ENCODE peak calls at places on chromosomes 4 and X, in five cellular contexts. One of them, this sample, is unnamed.
A peak's percentile ranks its signal among the peaks of the same experiment; 100 is the strongest.

GRCh38 chrX:276588-277171 is 4.5 kb upstream of the PLCXD1 start:
- DNase-seq in cardiac fibroblast: peak; percentile 39
- DNase-seq in OCI-LY7: no peak
- DNase-seq in CD4-positive, alpha-beta T cell: no peak
- DNase-seq in neural crest cell: no peak
- DNase-seq in this sample: peak; percentile 65

GRCh38 chr4:30948653-30949052 is 228.5 kb downstream of the PCDH7 start:
- DNase-seq in cardiac fibroblast: peak; percentile 69
- DNase-seq in OCI-LY7: no peak
- DNase-seq in CD4-positive, alpha-beta T cell: no peak
- DNase-seq in neural crest cell: no peak
- DNase-seq in this sample: no peak

GRCh38 chrX:116436358-116436816 is at the start of gene SLC6A14:
- DNase-seq in cardiac fibroblast: no peak
- DNase-seq in OCI-LY7: no peak
- DNase-seq in CD4-positive, alpha-beta T cell: no peak
- DNase-seq in neural crest cell: no peak
- DNase-seq in this sample: no peak

GRCh38 chr4:76562161-76562560 is 127.1 kb downstream of the SHROOM3 start:
- DNase-seq in cardiac fibroblast: peak; percentile 41
- DNase-seq in OCI-LY7: no peak
- DNase-seq in CD4-positive, alpha-beta T cell: no peak
- DNase-seq in neural crest cell: no peak
- DNase-seq in this sample: no peak

GRCh38 chr4:83378426-83378825 is 43.8 kb upstream of the HPSE start:
- DNase-seq in cardiac fibroblast: no peak
- DNase-seq in OCI-LY7: peak; percentile 84
- DNase-seq in CD4-positive, alpha-beta T cell: no peak
- DNase-seq in neural crest cell: no peak
- DNase-seq in this sample: no peak

GRCh38 chrX:65985922-65986588 is 53.8 kb downstream of the VSIG4 start:
- DNase-seq in cardiac fibroblast: peak; percentile 64
- DNase-seq in OCI-LY7: peak; percentile 67
- DNase-seq in CD4-positive, alpha-beta T cell: peak; percentile 11
- DNase-seq in neural crest cell: no peak
- DNase-seq in this sample: no peak

GRCh38 chr4:185238750-185239149 is 29.4 kb downstream of the SNX25 start:
- DNase-seq in cardiac fibroblast: no peak
- DNase-seq in OCI-LY7: no peak
- DNase-seq in CD4-positive, alpha-beta T cell: no peak
- DNase-seq in neural crest cell: no peak
- DNase-seq in this sample: no peak

GRCh38 chr4:118206627-118207026 is 146.2 kb downstream of the PRSS12 start:
- DNase-seq in cardiac fibroblast: peak; percentile 0
- DNase-seq in OCI-LY7: no peak
- DNase-seq in CD4-positive, alpha-beta T cell: no peak
- DNase-seq in neural crest cell: no peak
- DNase-seq in this sample: no peak

GRCh38 chrX:50098241-50098640 is 102.6 kb downstream of the AKAP4 start:
- DNase-seq in cardiac fibroblast: no peak
- DNase-seq in OCI-LY7: no peak
- DNase-seq in CD4-positive, alpha-beta T cell: no peak
- DNase-seq in neural crest cell: no peak
- DNase-seq in this sample: no peak

GRCh38 chr4:86834901-86835300 is 14.3 kb downstream of the SLC10A6 start:
- DNase-seq in cardiac fibroblast: peak; percentile 16
- DNase-seq in OCI-LY7: no peak
- DNase-seq in CD4-positive, alpha-beta T cell: no peak
- DNase-seq in neural crest cell: no peak
- DNase-seq in this sample: no peak

GRCh38 chr4:7539659-7540058 is 104.9 kb upstream of the PSAPL1 start:
- DNase-seq in cardiac fibroblast: no peak
- DNase-seq in OCI-LY7: peak; percentile 99
- DNase-seq in CD4-positive, alpha-beta T cell: peak; percentile 8
- DNase-seq in neural crest cell: peak; percentile 7
- DNase-seq in this sample: peak; percentile 80

GRCh38 chrX:17038277-17038676 is 91.8 kb downstream of the REPS2 start:
- DNase-seq in cardiac fibroblast: no peak
- DNase-seq in OCI-LY7: no peak
- DNase-seq in CD4-positive, alpha-beta T cell: no peak
- DNase-seq in neural crest cell: no peak
- DNase-seq in this sample: no peak

GRCh38 chr4:77877771-77878170 is 15.1 kb downstream of the MRPL1 start:
- DNase-seq in cardiac fibroblast: no peak
- DNase-seq in OCI-LY7: no peak
- DNase-seq in CD4-positive, alpha-beta T cell: no peak
- DNase-seq in neural crest cell: no peak
- DNase-seq in this sample: no peak

GRCh38 chr4:78293348-78293747 is 236.2 kb downstream of the FRAS1 start:
- DNase-seq in cardiac fibroblast: peak; percentile 70
- DNase-seq in OCI-LY7: no peak
- DNase-seq in CD4-positive, alpha-beta T cell: no peak
- DNase-seq in neural crest cell: no peak
- DNase-seq in this sample: no peak

GRCh38 chr4:113433116-113433515 is 328.4 kb downstream of the CAMK2D start:
- DNase-seq in cardiac fibroblast: no peak
- DNase-seq in OCI-LY7: no peak
- DNase-seq in CD4-positive, alpha-beta T cell: no peak
- DNase-seq in neural crest cell: no peak
- DNase-seq in this sample: no peak

GRCh38 chrX:78124304-78124703 is 15.1 kb downstream of the TAF9B start:
- DNase-seq in cardiac fibroblast: peak; percentile 9
- DNase-seq in OCI-LY7: no peak
- DNase-seq in CD4-positive, alpha-beta T cell: no peak
- DNase-seq in neural crest cell: no peak
- DNase-seq in this sample: no peak

GRCh38 chrX:120463241-120463640 is 5.9 kb downstream of the LAMP2 start:
- DNase-seq in cardiac fibroblast: peak; percentile 82
- DNase-seq in OCI-LY7: no peak
- DNase-seq in CD4-positive, alpha-beta T cell: no peak
- DNase-seq in neural crest cell: no peak
- DNase-seq in this sample: no peak

GRCh38 chr4:66633472-66633871 is 911.8 kb downstream of the CENPC start:
- DNase-seq in cardiac fibroblast: peak; percentile 13
- DNase-seq in OCI-LY7: no peak
- DNase-seq in CD4-positive, alpha-beta T cell: no peak
- DNase-seq in neural crest cell: no peak
- DNase-seq in this sample: no peak

GRCh38 chr4:170214101-170214500 is 124.3 kb upstream of the AADAT start:
- DNase-seq in cardiac fibroblast: no peak
- DNase-seq in OCI-LY7: no peak
- DNase-seq in CD4-positive, alpha-beta T cell: no peak
- DNase-seq in neural crest cell: no peak
- DNase-seq in this sample: no peak

GRCh38 chr4:186297013-186297645 is 31.1 kb downstream of the F11 start:
- DNase-seq in cardiac fibroblast: peak; percentile 75
- DNase-seq in OCI-LY7: peak; percentile 30
- DNase-seq in CD4-positive, alpha-beta T cell: no peak
- DNase-seq in neural crest cell: no peak
- DNase-seq in this sample: no peak

GRCh38 chr4:163161536-163162205 is 5.0 kb downstream of the NAF1 start:
- DNase-seq in cardiac fibroblast: peak; percentile 55
- DNase-seq in OCI-LY7: no peak
- DNase-seq in CD4-positive, alpha-beta T cell: no peak
- DNase-seq in neural crest cell: no peak
- DNase-seq in this sample: no peak

GRCh38 chrX:154409222-154409871 is at the start of gene DNASE1L1:
- DNase-seq in cardiac fibroblast: peak; percentile 92
- DNase-seq in OCI-LY7: no peak
- DNase-seq in CD4-positive, alpha-beta T cell: no peak
- DNase-seq in neural crest cell: no peak
- DNase-seq in this sample: peak; percentile 97

GRCh38 chrX:3518870-3519269 is 172.4 kb upstream of the MXRA5 start:
- DNase-seq in cardiac fibroblast: peak; percentile 83
- DNase-seq in OCI-LY7: no peak
- DNase-seq in CD4-positive, alpha-beta T cell: no peak
- DNase-seq in neural crest cell: no peak
- DNase-seq in this sample: no peak

GRCh38 chr4:87081826-87082225 is 138.6 kb downstream of the KLHL8 start:
- DNase-seq in cardiac fibroblast: no peak
- DNase-seq in OCI-LY7: no peak
- DNase-seq in CD4-positive, alpha-beta T cell: no peak
- DNase-seq in neural crest cell: no peak
- DNase-seq in this sample: no peak

GRCh38 chrX:139120760-139121159 is 409.2 kb upstream of the FGF13 start:
- DNase-seq in cardiac fibroblast: no peak
- DNase-seq in OCI-LY7: no peak
- DNase-seq in CD4-positive, alpha-beta T cell: no peak
- DNase-seq in neural crest cell: no peak
- DNase-seq in this sample: no peak

GRCh38 chr4:188218392-188218791 is 79.2 kb downstream of the TRIML1 start:
- DNase-seq in cardiac fibroblast: no peak
- DNase-seq in OCI-LY7: no peak
- DNase-seq in CD4-positive, alpha-beta T cell: no peak
- DNase-seq in neural crest cell: no peak
- DNase-seq in this sample: no peak

GRCh38 chrX:96052078-96052477 is 632.6 kb upstream of the DIAPH2 start:
- DNase-seq in cardiac fibroblast: no peak
- DNase-seq in OCI-LY7: no peak
- DNase-seq in CD4-positive, alpha-beta T cell: no peak
- DNase-seq in neural crest cell: no peak
- DNase-seq in this sample: no peak

GRCh38 chr4:157048248-157048647 is 27.7 kb upstream of the GLRB start:
- DNase-seq in cardiac fibroblast: peak; percentile 93
- DNase-seq in OCI-LY7: no peak
- DNase-seq in CD4-positive, alpha-beta T cell: no peak
- DNase-seq in neural crest cell: no peak
- DNase-seq in this sample: no peak

GRCh38 chr4:8283631-8284121 is 14.1 kb downstream of the HTRA3 start:
- DNase-seq in cardiac fibroblast: no peak
- DNase-seq in OCI-LY7: peak; percentile 49
- DNase-seq in CD4-positive, alpha-beta T cell: no peak
- DNase-seq in neural crest cell: no peak
- DNase-seq in this sample: no peak

GRCh38 chrX:68833448-68833805 is 4.6 kb downstream of the EFNB1 start:
- DNase-seq in cardiac fibroblast: no peak
- DNase-seq in OCI-LY7: no peak
- DNase-seq in CD4-positive, alpha-beta T cell: no peak
- DNase-seq in neural crest cell: no peak
- DNase-seq in this sample: no peak

GRCh38 chrX:40090050-40090804 is 7.5 kb downstream of the BCOR start:
- DNase-seq in cardiac fibroblast: peak; percentile 40
- DNase-seq in OCI-LY7: peak; percentile 27
- DNase-seq in CD4-positive, alpha-beta T cell: no peak
- DNase-seq in neural crest cell: no peak
- DNase-seq in this sample: no peak

GRCh38 chr4:1803523-1804423 is 10.7 kb downstream of the FGFR3 start:
- DNase-seq in cardiac fibroblast: no peak
- DNase-seq in OCI-LY7: no peak
- DNase-seq in CD4-positive, alpha-beta T cell: no peak
- DNase-seq in neural crest cell: no peak
- DNase-seq in this sample: no peak

GRCh38 chr4:17398805-17399204 is 113.1 kb downstream of the QDPR start:
- DNase-seq in cardiac fibroblast: no peak
- DNase-seq in OCI-LY7: no peak
- DNase-seq in CD4-positive, alpha-beta T cell: no peak
- DNase-seq in neural crest cell: no peak
- DNase-seq in this sample: no peak

GRCh38 chr4:17400696-17401095 is 111.2 kb downstream of the QDPR start:
- DNase-seq in cardiac fibroblast: no peak
- DNase-seq in OCI-LY7: no peak
- DNase-seq in CD4-positive, alpha-beta T cell: no peak
- DNase-seq in neural crest cell: no peak
- DNase-seq in this sample: no peak

GRCh38 chr4:17398035-17398434 is 113.9 kb downstream of the QDPR start:
- DNase-seq in cardiac fibroblast: no peak
- DNase-seq in OCI-LY7: no peak
- DNase-seq in CD4-positive, alpha-beta T cell: no peak
- DNase-seq in neural crest cell: no peak
- DNase-seq in this sample: no peak
- TF ChIP-seq CTCF in cardiac fibroblast: no peak
- TF ChIP-seq CTCF in OCI-LY7: no peak
- TF ChIP-seq CTCF in CD4-positive, alpha-beta T cell: no peak
- TF ChIP-seq CTCF in neural crest cell: no peak
- TF ChIP-seq CTCF in this sample: no peak

GRCh38 chr4:36159208-36159607 is 85.1 kb downstream of the ARAP2 start:
- DNase-seq in cardiac fibroblast: no peak
- DNase-seq in OCI-LY7: no peak
- DNase-seq in CD4-positive, alpha-beta T cell: no peak
- DNase-seq in neural crest cell: no peak
- DNase-seq in this sample: no peak
- TF ChIP-seq CTCF in cardiac fibroblast: no peak
- TF ChIP-seq CTCF in OCI-LY7: peak; percentile 55
- TF ChIP-seq CTCF in CD4-positive, alpha-beta T cell: no peak
- TF ChIP-seq CTCF in neural crest cell: no peak
- TF ChIP-seq CTCF in this sample: peak; percentile 17

DNA sequence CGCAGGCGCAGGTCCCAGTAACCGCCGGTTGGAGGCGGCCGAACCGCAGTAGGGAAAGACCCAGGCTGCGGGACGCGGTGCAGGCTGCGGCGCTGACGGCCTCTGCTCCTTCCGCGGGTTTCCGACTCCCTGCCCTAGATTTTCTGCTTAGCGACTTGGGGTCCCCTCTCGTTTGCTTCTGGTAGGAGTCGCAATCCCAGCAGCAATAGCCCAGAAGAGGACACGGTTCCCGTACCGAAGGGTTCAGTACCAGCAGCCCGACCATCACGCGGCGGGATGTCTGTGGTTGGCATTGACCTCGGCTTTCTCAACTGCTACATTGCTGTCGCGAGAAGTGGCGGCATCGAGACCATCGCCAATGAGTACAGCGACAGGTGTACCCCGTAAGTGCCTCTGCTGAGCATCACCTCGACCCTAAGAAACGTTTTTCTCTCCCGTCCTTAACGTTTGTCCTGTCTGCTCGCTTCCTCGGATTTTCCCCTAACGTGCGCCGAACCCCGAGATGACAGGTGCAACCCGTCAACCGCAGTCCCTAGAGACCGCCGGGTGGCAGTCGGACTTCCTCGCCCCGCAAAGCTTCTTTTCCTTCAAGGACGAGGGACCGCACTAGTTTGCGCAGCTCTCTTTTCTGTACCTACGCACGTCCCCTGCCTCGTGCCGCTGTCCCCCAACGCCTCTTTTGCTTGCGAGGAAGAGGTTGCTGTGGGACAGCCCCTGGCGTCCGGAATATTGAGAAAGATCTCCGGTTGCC is at the start of gene HSPA4L:
- DNase-seq in cardiac fibroblast: peak; percentile 19
- DNase-seq in OCI-LY7: peak; percentile 15
- DNase-seq in CD4-positive, alpha-beta T cell: peak; percentile 5
- DNase-seq in neural crest cell: no peak
- DNase-seq in this sample: peak; percentile 57
- TF ChIP-seq CTCF in cardiac fibroblast: peak; percentile 14
- TF ChIP-seq CTCF in OCI-LY7: no peak
- TF ChIP-seq CTCF in CD4-positive, alpha-beta T cell: no peak
- TF ChIP-seq CTCF in neural crest cell: peak; percentile 53
- TF ChIP-seq CTCF in this sample: no peak

DNA sequence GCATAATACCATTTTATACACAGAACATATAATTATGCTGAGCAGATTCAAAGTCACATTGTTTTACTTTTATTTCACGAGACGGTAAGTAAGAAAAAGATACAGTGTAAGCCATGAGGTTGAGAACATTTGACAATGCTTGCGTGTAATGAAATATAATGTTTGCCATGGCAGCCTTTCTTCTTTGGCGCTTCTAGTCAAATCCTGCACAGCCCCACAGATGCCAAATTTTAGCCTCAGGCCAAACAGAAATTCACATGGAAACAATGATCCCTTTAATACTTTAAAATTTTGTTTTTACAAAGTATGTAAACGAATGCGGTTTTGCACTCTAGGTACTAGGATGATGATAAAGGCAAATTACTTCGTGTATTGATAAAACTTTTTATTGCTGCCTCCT is 502.7 kb upstream of the SMIM31 start:
- DNase-seq in cardiac fibroblast: no peak
- DNase-seq in OCI-LY7: no peak
- DNase-seq in CD4-positive, alpha-beta T cell: no peak
- DNase-seq in neural crest cell: peak; percentile 4
- DNase-seq in this sample: no peak
- TF ChIP-seq CTCF in cardiac fibroblast: no peak
- TF ChIP-seq CTCF in OCI-LY7: no peak
- TF ChIP-seq CTCF in CD4-positive, alpha-beta T cell: no peak
- TF ChIP-seq CTCF in neural crest cell: no peak
- TF ChIP-seq CTCF in this sample: no peak